ENCODE peak calls at places on chromosomes 4 and X, in nine cellular contexts. C is hypothalamus; B is pancreas; V is AG09309; L is activated T-cell treated with anti-CD3 and anti-CD28 coated beads, Interleukin-2, amount 50 U/mL, for 72 hours; O is breast epithelium; D is substantia nigra; H is activated gamma-delta T cell treated with Interleukin-2 at 50 U/mL for 16 hours; R is NCI-H1092 treated with DMSO at 0.1 percent for 48 hours. W is an unnamed sample.

GRCh38 chr4:112231779-112232713 is at the start of gene AP1AR:
- DNase-seq in C (peak), B (peak), V (no peak), L (peak), O (peak), D (peak), H (peak), R (peak), W (peak)

GRCh38 chrX:47936224-47936939 is 67.4 kb downstream of the ZNF182 start:
- DNase-seq in C (no peak), B (no peak), V (no peak), L (peak), O (no peak), D (no peak), H (no peak), R (no peak), W (no peak)

GRCh38 chrX:81377329-81377728 is 175.4 kb downstream of the SH3BGRL start:
- DNase-seq in C (no peak), B (no peak), V (peak), L (no peak), O (no peak), D (no peak), H (no peak), R (peak), W (no peak)

GRCh38 chr4:154603033-154603943 is 9.2 kb downstream of the FGG start:
- DNase-seq in C (no peak), B (no peak), V (no peak), L (no peak), O (no peak), D (no peak), H (no peak), R (no peak), W (no peak)

GRCh38 chr4:1667273-1667672 is 16.8 kb downstream of the FAM53A start:
- DNase-seq in C (no peak), B (no peak), V (no peak), L (no peak), O (no peak), D (no peak), H (no peak), R (no peak), W (no peak)

GRCh38 chr4:7640136-7640535 is 205.4 kb upstream of the PSAPL1 start:
- DNase-seq in C (no peak), B (no peak), V (no peak), L (no peak), O (no peak), D (no peak), H (no peak), R (no peak), W (no peak)

GRCh38 chr4:168415911-168416310 is 64.4 kb downstream of the DDX60L start:
- DNase-seq in C (no peak), B (no peak), V (no peak), L (no peak), O (no peak), D (no peak), H (no peak), R (no peak), W (no peak)

GRCh38 chr4:168917150-168917779 is 92.8 kb downstream of the CBR4 start:
- DNase-seq in C (no peak), B (no peak), V (no peak), L (peak), O (no peak), D (no peak), H (no peak), R (peak), W (no peak)

GRCh38 chrX:9163153-9163790 is 129.3 kb upstream of the FAM9B start:
- DNase-seq in C (no peak), B (no peak), V (no peak), L (no peak), O (no peak), D (no peak), H (no peak), R (peak), W (no peak)

W was measured in amygdala.